ENCODE peak calls at places on chromosome 3, in four cellular contexts. A is IMR-90, S is astrocyte of the spinal cord, Q is adrenal gland. P is an unnamed sample.

GRCh38 chr3:126551839-126552687 is 6.7 kb downstream of the C3orf22 start:
- DNase-seq in A (no peak), S (no peak), Q (peak), P (no peak)

GRCh38 chr3:144028798-144029411 is 57.3 kb downstream of the DIPK2A start:
- DNase-seq in A (no peak), S (no peak), Q (no peak), P (no peak)

GRCh38 chr3:129112308-129113052 is 9.1 kb downstream of the RAB43 start:
- DNase-seq in A (peak), S (peak), Q (no peak), P (peak)

GRCh38 chr3:66348696-66349095 is 127.9 kb downstream of the SLC25A26 start:
- DNase-seq in A (no peak), S (no peak), Q (no peak), P (peak)

GRCh38 chr3:32757618-32758374 is 60.0 kb upstream of the TRIM71 start:
- DNase-seq in A (peak), S (no peak), Q (no peak), P (no peak)

GRCh38 chr3:9386501-9387321 is 10.7 kb upstream of the SETD5 start:
- DNase-seq in A (no peak), S (no peak), Q (no peak), P (no peak)

GRCh38 chr3:130850044-130850797 is 43.7 kb upstream of the ATP2C1 start:
- DNase-seq in A (peak), S (peak), Q (no peak), P (peak)

GRCh38 chr3:184757010-184757651 is 45.3 kb upstream of the MAGEF1 start:
- DNase-seq in A (peak), S (peak), Q (peak), P (peak)

GRCh38 chr3:69364354-69364753 is 21.5 kb downstream of the FRMD4B start:
- DNase-seq in A (no peak), S (no peak), Q (no peak), P (no peak)

GRCh38 chr3:41933154-41933676 is 28.7 kb downstream of the ULK4 start:
- DNase-seq in A (peak), S (peak), Q (no peak), P (peak)

GRCh38 chr3:109806929-109807328 is 469.6 kb upstream of the DPPA4 start:
- DNase-seq in A (peak), S (peak), Q (no peak), P (peak)

GRCh38 chr3:133973249-133973980 is 56.3 kb downstream of the SLCO2A1 start:
- DNase-seq in A (no peak), S (no peak), Q (no peak), P (no peak)

GRCh38 chr3:115401298-115401697 is 222.0 kb upstream of the GAP43 start:
- DNase-seq in A (peak), S (peak), Q (no peak), P (peak)

GRCh38 chr3:28347374-28348285 is 891 bp upstream of the ZCWPW2 start:
- DNase-seq in A (peak), S (peak), Q (no peak), P (peak)

GRCh38 chr3:127407026-127407939 is 119.4 kb upstream of the PRR20G start:
- DNase-seq in A (no peak), S (no peak), Q (peak), P (no peak)

GRCh38 chr3:52277972-52278509 is 408 bp downstream of the WDR82 start:
- DNase-seq in A (no peak), S (peak), Q (no peak), P (no peak)

GRCh38 chr3:141575879-141576743 is 89.3 kb downstream of the RASA2 start:
- DNase-seq in A (peak), S (peak), Q (no peak), P (no peak)

GRCh38 chr3:42088803-42089520 is 2.2 kb upstream of the TRAK1 start:
- DNase-seq in A (no peak), S (no peak), Q (no peak), P (no peak)

GRCh38 chr3:127781411-127782001 is 40.8 kb downstream of the MGLL start:
- DNase-seq in A (peak), S (peak), Q (no peak), P (no peak)

GRCh38 chr3:143731776-143732175 is 116.5 kb downstream of the SLC9A9 start:
- DNase-seq in A (peak), S (no peak), Q (no peak), P (no peak)

GRCh38 chr3:14213066-14213774 is 34.6 kb downstream of the LSM3 start:
- DNase-seq in A (no peak), S (no peak), Q (no peak), P (no peak)

GRCh38 chr3:56254261-56254660 is 214.0 kb downstream of the ERC2 start:
- DNase-seq in A (no peak), S (no peak), Q (no peak), P (no peak)

GRCh38 chr3:135756016-135756695 is 209.4 kb upstream of the PPP2R3A start:
- DNase-seq in A (no peak), S (no peak), Q (no peak), P (no peak)

GRCh38 chr3:7800006-7800780 is 701.4 kb upstream of the LMCD1 start:
- DNase-seq in A (no peak), S (peak), Q (no peak), P (no peak)

GRCh38 chr3:151609491-151609890 is 124.2 kb upstream of the AADACL2 start:
- DNase-seq in A (no peak), S (no peak), Q (no peak), P (no peak)

GRCh38 chr3:121871434-121871833 is 22.8 kb upstream of the SLC15A2 start:
- DNase-seq in A (no peak), S (no peak), Q (no peak), P (no peak)

GRCh38 chr3:166190360-166190759 is 353.1 kb upstream of the BCHE start:
- DNase-seq in A (peak), S (peak), Q (no peak), P (peak)

GRCh38 chr3:147361671-147362420 is 44.5 kb downstream of the ZIC4 start:
- DNase-seq in A (no peak), S (peak), Q (no peak), P (no peak)

GRCh38 chr3:59317386-59317785 is 267.6 kb upstream of the CFAP20DC start:
- DNase-seq in A (no peak), S (no peak), Q (no peak), P (no peak)

GRCh38 chr3:164451083-164451910 is 627.0 kb downstream of the SI start:
- DNase-seq in A (no peak), S (no peak), Q (no peak), P (no peak)

GRCh38 chr3:153752405-153753027 is 368.7 kb upstream of the ARHGEF26 start:
- DNase-seq in A (no peak), S (no peak), Q (no peak), P (no peak)

GRCh38 chr3:57164606-57165573 is at the start of gene IL17RD:
- DNase-seq in A (peak), S (peak), Q (peak), P (peak)

GRCh38 chr3:13274125-13274873 is 145.8 kb downstream of the NUP210 start:
- DNase-seq in A (no peak), S (no peak), Q (no peak), P (no peak)

GRCh38 chr3:173891272-173892100 is 493.9 kb downstream of the NLGN1 start:
- DNase-seq in A (no peak), S (peak), Q (no peak), P (no peak)

GRCh38 chr3:123749716-123750115 is 134.4 kb downstream of the MYLK start:
- DNase-seq in A (peak), S (peak), Q (no peak), P (peak)

GRCh38 chr3:123881771-123882170 is 2.4 kb downstream of the MYLK start:
- DNase-seq in A (no peak), S (no peak), Q (no peak), P (no peak)

GRCh38 chr3:153070153-153070868 is 91.7 kb upstream of the RAP2B start:
- DNase-seq in A (peak), S (peak), Q (no peak), P (peak)

GRCh38 chr3:50219285-50219684 is 14.2 kb downstream of the SLC38A3 start:
- DNase-seq in A (no peak), S (no peak), Q (no peak), P (no peak)
- H3K4me3 ChIP-seq in A (no peak), S (no peak), Q (no peak), P (no peak)

DNA sequence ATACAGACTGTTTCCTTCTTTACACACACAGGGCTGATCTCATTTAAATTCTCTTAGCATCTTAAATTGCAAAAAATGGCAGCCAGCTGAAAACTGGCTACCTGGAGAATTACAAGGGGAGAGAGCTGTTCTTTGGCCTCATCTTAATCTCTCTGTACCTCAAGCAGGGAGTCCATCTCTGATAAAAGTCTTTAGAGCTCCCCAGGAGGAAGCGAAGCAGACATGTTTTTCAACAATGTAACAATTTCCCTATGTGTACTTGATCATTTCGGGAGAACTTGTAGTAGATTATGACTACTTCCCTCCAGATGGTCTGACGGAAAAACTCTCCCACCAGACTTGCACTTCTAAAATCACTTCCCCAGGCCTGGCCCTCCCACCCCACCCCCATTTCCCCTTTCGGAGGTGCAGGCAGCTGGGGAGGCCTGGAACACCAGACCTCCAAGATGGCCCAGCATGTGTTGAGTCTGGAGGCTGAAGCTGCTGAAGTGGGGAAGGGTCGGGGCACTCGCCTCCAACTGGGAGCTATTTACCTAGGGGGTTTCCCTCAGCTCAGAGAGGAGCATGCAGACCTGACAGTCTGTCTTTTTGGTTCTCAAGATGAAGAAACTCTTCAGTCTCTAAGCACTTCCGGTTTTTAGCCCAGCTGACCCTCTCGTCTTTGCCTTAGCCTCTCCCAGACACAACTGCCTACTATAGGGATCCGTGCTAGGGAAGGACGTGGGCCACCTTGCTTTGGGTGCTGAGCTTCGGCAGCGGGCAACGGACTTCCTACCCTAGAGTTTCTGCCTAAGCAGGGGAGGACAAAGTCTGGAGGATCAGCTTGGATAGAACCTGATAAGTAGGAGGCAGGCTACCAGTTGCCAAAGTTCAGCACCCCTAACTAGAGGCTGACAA is 164.0 kb upstream of the TBL1XR1 start:
- DNase-seq in A (no peak), S (no peak), Q (no peak), P (no peak)
- H3K4me3 ChIP-seq in A (no peak), S (no peak), Q (no peak), P (no peak)

GRCh38 chr3:196504556-196504955 is 988 bp upstream of the RNF168 start:
- DNase-seq in A (no peak), S (no peak), Q (no peak), P (no peak)

GRCh38 chr3:196499061-196499460 is 4.5 kb downstream of the RNF168 start:
- DNase-seq in A (peak), S (peak), Q (no peak), P (no peak)

GRCh38 chr3:196499807-196500524 is 3.6 kb downstream of the RNF168 start:
- DNase-seq in A (no peak), S (no peak), Q (no peak), P (no peak)

GRCh38 chr3:196501316-196502064 is 2.1 kb downstream of the RNF168 start:
- DNase-seq in A (peak), S (peak), Q (no peak), P (no peak)

DNA sequence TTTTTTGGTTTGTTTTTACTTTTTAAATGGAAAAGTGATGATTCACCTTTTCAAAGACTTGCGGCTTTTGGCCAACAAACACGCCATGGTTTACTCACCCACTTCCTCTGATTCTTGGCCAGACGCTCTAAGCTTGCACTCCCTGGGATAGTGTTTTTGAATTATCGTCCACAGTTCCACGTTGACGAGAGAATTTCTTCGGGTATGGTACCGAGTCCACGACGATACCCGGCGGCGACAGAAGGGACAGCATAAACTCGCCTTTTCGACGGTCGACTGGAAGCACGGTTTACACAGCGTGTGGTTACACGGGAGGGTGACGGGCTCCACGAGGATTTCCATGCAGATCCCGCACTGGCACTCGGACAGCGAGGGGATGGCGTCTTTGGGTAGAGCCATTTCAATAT is 790 bp downstream of the RNF168 start:
- DNase-seq in A (peak), S (peak), Q (peak), P (peak)
- H3K4me3 ChIP-seq in A (peak), S (peak), Q (peak), P (peak)

DNA sequence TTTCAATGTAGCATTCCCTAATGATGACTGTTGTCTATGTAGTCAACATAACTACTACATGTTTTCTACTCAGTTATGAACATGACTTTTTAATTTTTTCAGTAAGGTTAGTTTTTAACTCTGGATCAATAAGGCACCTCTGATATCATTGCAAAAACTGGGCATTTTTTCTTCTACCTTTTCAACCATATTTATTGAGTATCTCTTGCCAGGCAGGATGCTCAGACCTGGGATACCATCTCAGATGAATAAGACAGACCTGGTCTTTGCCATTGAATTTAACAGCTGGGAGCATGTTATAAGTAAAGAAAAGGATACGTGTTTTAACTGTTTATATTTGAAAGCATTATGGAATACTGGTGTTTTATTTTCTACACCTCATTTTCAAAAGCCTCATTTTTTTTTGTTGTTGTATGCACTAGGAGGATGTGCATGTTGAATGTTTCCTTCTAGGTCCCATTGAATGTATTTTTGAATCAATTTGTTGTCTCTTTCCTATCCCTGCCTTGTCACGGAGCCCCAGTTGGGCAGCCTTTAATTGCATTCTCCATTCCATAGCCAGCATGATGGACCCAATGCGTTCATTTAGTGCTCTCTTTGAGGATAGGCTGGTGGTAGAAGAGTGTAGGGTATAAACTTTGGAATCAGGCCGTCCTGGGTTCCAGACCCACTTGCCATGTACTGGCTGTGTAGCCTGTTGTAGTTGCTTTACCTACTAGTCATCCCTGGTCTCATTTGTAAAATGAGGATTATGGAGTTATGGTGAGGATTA is 3.7 kb downstream of the TGFBR2 start:
- DNase-seq in A (no peak), S (no peak), Q (no peak), P (no peak)
- H3K4me3 ChIP-seq in A (no peak), S (peak), Q (no peak), P (peak)